ENCODE peak calls at places on chromosomes 7 and 10, in four cellular contexts. One of them, this sample, is unnamed.

GRCh38 chr7:153507885-153508284 is 544.3 kb upstream of the DPP6 start:
- DNase-seq in GM23248: no peak
- DNase-seq in WERI-Rb-1: no peak
- DNase-seq in esophagus squamous epithelium: no peak
- DNase-seq in this sample: no peak

GRCh38 chr10:21526184-21526951 is 886 bp upstream of the SKIDA1 start:
- DNase-seq in GM23248: peak
- DNase-seq in WERI-Rb-1: no peak
- DNase-seq in esophagus squamous epithelium: no peak
- DNase-seq in this sample: peak

GRCh38 chr7:141466151-141466904 is 84.9 kb upstream of the AGK start:
- DNase-seq in GM23248: no peak
- DNase-seq in WERI-Rb-1: no peak
- DNase-seq in esophagus squamous epithelium: no peak
- DNase-seq in this sample: no peak

GRCh38 chr10:130416334-130416950 is 280.3 kb downstream of the GLRX3 start:
- DNase-seq in GM23248: no peak
- DNase-seq in WERI-Rb-1: no peak
- DNase-seq in esophagus squamous epithelium: no peak
- DNase-seq in this sample: no peak

GRCh38 chr10:13587367-13587766 is 602 bp downstream of the PRPF18 start:
- DNase-seq in GM23248: peak
- DNase-seq in WERI-Rb-1: no peak
- DNase-seq in esophagus squamous epithelium: no peak
- DNase-seq in this sample: no peak

GRCh38 chr10:104268691-104269645 is at the start of gene GSTO2:
- DNase-seq in GM23248: peak
- DNase-seq in WERI-Rb-1: peak
- DNase-seq in esophagus squamous epithelium: peak
- DNase-seq in this sample: peak

GRCh38 chr10:71265201-71265575 is 52.8 kb downstream of the UNC5B start:
- DNase-seq in GM23248: no peak
- DNase-seq in WERI-Rb-1: no peak
- DNase-seq in esophagus squamous epithelium: no peak
- DNase-seq in this sample: no peak

GRCh38 chr10:97903128-97904025 is 53.7 kb downstream of the GOLGA7B start:
- DNase-seq in GM23248: no peak
- DNase-seq in WERI-Rb-1: peak
- DNase-seq in esophagus squamous epithelium: no peak
- DNase-seq in this sample: peak

GRCh38 chr10:34850036-34850435 is 34.9 kb upstream of the PARD3 start:
- DNase-seq in GM23248: no peak
- DNase-seq in WERI-Rb-1: no peak
- DNase-seq in esophagus squamous epithelium: no peak
- DNase-seq in this sample: no peak

GRCh38 chr7:51949726-51950644 is 633.4 kb upstream of the COBL start:
- DNase-seq in GM23248: no peak
- DNase-seq in WERI-Rb-1: no peak
- DNase-seq in esophagus squamous epithelium: no peak
- DNase-seq in this sample: no peak

GRCh38 chr10:92181575-92181974 is 109.3 kb downstream of the CPEB3 start:
- DNase-seq in GM23248: peak
- DNase-seq in WERI-Rb-1: no peak
- DNase-seq in esophagus squamous epithelium: no peak
- DNase-seq in this sample: no peak

GRCh38 chr10:94490789-94491039 is 54.9 kb upstream of the HELLS start:
- DNase-seq in GM23248: no peak
- DNase-seq in WERI-Rb-1: no peak
- DNase-seq in esophagus squamous epithelium: no peak
- DNase-seq in this sample: no peak

GRCh38 chr10:58701398-58702135 is 188.9 kb downstream of the BICC1 start:
- DNase-seq in GM23248: peak
- DNase-seq in WERI-Rb-1: no peak
- DNase-seq in esophagus squamous epithelium: no peak
- DNase-seq in this sample: no peak

GRCh38 chr10:123331438-123331837 is 177.2 kb downstream of the BUB3 start:
- DNase-seq in GM23248: peak
- DNase-seq in WERI-Rb-1: no peak
- DNase-seq in esophagus squamous epithelium: no peak
- DNase-seq in this sample: no peak

GRCh38 chr10:63145782-63146181 is 12.7 kb downstream of the NRBF2 start:
- DNase-seq in GM23248: peak
- DNase-seq in WERI-Rb-1: no peak
- DNase-seq in esophagus squamous epithelium: no peak
- DNase-seq in this sample: no peak

GRCh38 chr10:99661370-99661749 is 2.1 kb downstream of the ENTPD7 start:
- DNase-seq in GM23248: peak
- DNase-seq in WERI-Rb-1: no peak
- DNase-seq in esophagus squamous epithelium: no peak
- DNase-seq in this sample: no peak
- H3K4me3 ChIP-seq in GM23248: peak
- H3K4me3 ChIP-seq in WERI-Rb-1: no peak
- H3K4me3 ChIP-seq in esophagus squamous epithelium: peak
- H3K4me3 ChIP-seq in this sample: no peak

DNA sequence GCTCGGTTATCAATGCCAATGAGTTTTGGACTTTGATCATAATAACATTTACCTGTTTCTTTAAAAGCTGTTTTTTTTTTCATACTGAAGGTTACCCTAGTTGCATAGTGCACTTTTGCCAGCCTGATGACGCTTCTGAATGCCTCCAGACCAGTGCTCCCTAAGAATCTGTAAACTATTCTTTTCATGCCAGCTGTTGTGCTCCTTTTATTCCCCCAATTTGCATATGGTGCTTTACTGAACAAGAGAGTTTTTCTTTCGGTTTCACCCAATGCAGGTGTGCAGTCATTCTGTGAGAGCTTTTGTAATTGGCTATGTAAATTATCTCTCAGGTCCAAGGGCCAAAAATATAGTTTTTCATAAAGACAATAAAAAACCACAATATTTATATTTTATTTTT is 48.1 kb upstream of the GLCCI1 start:
- DNase-seq in GM23248: no peak
- DNase-seq in WERI-Rb-1: no peak
- DNase-seq in esophagus squamous epithelium: no peak
- DNase-seq in this sample: no peak
- H3K27ac ChIP-seq in GM23248: no peak
- H3K27ac ChIP-seq in WERI-Rb-1: no peak
- H3K27ac ChIP-seq in esophagus squamous epithelium: no peak
- H3K27ac ChIP-seq in this sample: no peak

GRCh38 chr10:60967260-60967659 is 23.3 kb upstream of the RHOBTB1 start:
- DNase-seq in GM23248: no peak
- DNase-seq in WERI-Rb-1: no peak
- DNase-seq in esophagus squamous epithelium: no peak
- DNase-seq in this sample: no peak

GRCh38 chr10:60967854-60968484 is 24.0 kb upstream of the RHOBTB1 start:
- DNase-seq in GM23248: no peak
- DNase-seq in WERI-Rb-1: no peak
- DNase-seq in esophagus squamous epithelium: no peak
- DNase-seq in this sample: no peak

GRCh38 chr10:60963441-60964256 is 19.7 kb upstream of the RHOBTB1 start:
- DNase-seq in GM23248: peak
- DNase-seq in WERI-Rb-1: no peak
- DNase-seq in esophagus squamous epithelium: no peak
- DNase-seq in this sample: no peak

GRCh38 chr10:60962946-60963345 is 19.0 kb upstream of the RHOBTB1 start:
- DNase-seq in GM23248: peak
- DNase-seq in WERI-Rb-1: no peak
- DNase-seq in esophagus squamous epithelium: no peak
- DNase-seq in this sample: no peak

GRCh38 chr10:60964257-60965235 is 20.6 kb upstream of the RHOBTB1 start:
- DNase-seq in GM23248: peak
- DNase-seq in WERI-Rb-1: peak
- DNase-seq in esophagus squamous epithelium: no peak
- DNase-seq in this sample: peak
- H3K4me3 ChIP-seq in GM23248: peak
- H3K4me3 ChIP-seq in WERI-Rb-1: no peak
- H3K4me3 ChIP-seq in esophagus squamous epithelium: no peak
- H3K4me3 ChIP-seq in this sample: no peak

GRCh38 chr10:614341-614664 is 75.2 kb downstream of the DIP2C start:
- DNase-seq in GM23248: no peak
- DNase-seq in WERI-Rb-1: no peak
- DNase-seq in esophagus squamous epithelium: no peak
- DNase-seq in this sample: no peak

GRCh38 chr10:614772-615582 is 74.5 kb downstream of the DIP2C start:
- DNase-seq in GM23248: peak
- DNase-seq in WERI-Rb-1: no peak
- DNase-seq in esophagus squamous epithelium: no peak
- DNase-seq in this sample: no peak

GRCh38 chr10:612696-613095 is 76.8 kb downstream of the DIP2C start:
- DNase-seq in GM23248: no peak
- DNase-seq in WERI-Rb-1: no peak
- DNase-seq in esophagus squamous epithelium: no peak
- DNase-seq in this sample: no peak

GRCh38 chr10:613217-613616 is 76.3 kb downstream of the DIP2C start:
- DNase-seq in GM23248: no peak
- DNase-seq in WERI-Rb-1: no peak
- DNase-seq in esophagus squamous epithelium: no peak
- DNase-seq in this sample: no peak

DNA sequence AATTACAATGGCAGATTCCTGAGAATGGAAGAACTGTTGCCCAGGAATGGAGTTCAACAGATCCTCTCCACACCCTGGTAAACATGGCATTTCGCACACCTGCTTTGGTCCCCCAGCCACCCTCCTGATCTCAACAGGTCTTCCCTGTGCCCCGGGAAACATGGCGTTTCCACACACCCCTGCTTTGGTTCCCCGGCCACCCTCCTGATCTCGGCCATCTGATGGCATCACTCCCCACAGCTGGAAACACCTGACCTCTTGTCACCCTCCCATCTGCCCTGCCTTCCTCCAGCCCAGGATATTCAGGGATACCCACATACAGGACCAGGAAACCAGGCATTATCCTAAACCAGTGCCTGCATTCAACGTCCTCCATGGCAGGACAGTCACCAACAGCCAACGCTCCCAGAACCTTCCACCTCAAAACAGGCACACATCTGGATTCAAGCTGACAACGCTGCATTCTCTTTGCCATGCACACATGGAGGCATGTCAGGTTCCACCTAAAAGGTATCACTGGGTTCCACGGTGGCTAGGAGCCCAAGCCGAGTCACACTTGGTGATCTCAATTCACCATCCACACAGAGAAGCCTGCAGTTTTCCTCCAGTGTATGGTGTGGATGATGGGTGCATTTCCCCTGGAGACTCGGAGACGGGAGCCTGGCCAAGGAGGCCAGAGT is 75.7 kb downstream of the DIP2C start:
- DNase-seq in GM23248: no peak
- DNase-seq in WERI-Rb-1: no peak
- DNase-seq in esophagus squamous epithelium: no peak
- DNase-seq in this sample: no peak
- H3K27ac ChIP-seq in GM23248: no peak
- H3K27ac ChIP-seq in WERI-Rb-1: no peak
- H3K27ac ChIP-seq in esophagus squamous epithelium: peak
- H3K27ac ChIP-seq in this sample: no peak

This sample was measured in right cardiac atrium.